ENCODE peak calls at places on chromosomes 3 and 15, in nine cellular contexts. E, K, O, P, U, T, L, W and V are unnamed samples.

GRCh38 chr3:126524429-126524988 is 554 bp downstream of the CHST13 start:
- DNase-seq in U (peak; percentile 86), K (peak; percentile 29), E (no peak), P (no peak), W (no peak), O (no peak), T (peak; percentile 24), L (no peak), V (no peak)

GRCh38 chr15:90611157-90611556 is 81.4 kb downstream of the CRTC3 start:
- DNase-seq in L (no peak), O (peak; percentile 44), T (no peak), K (no peak), P (no peak), W (no peak), U (no peak), E (no peak), V (no peak)

GRCh38 chr15:31399544-31400171 is 73.0 kb downstream of the KLF13 start:
- DNase-seq in W (no peak), K (no peak), P (no peak), U (no peak), O (peak; percentile 60), T (no peak), E (peak; percentile 56), L (no peak), V (no peak)

GRCh38 chr15:40279437-40280141 is 3.3 kb downstream of the ANKRD63 start:
- DNase-seq in W (peak; percentile 95), E (peak; percentile 31), L (peak; percentile 65), U (peak; percentile 91), K (peak; percentile 75), T (peak; percentile 58), O (peak; percentile 85), P (no peak), V (no peak)

GRCh38 chr15:99409097-99409473 is 156.7 kb upstream of the MEF2A start:
- DNase-seq in O (peak; percentile 82), W (peak; percentile 85), U (peak; percentile 70), E (peak; percentile 37), K (no peak), L (peak; percentile 53), T (peak; percentile 67), P (no peak), V (peak; percentile 76)

GRCh38 chr15:61051570-61052031 is 177.5 kb downstream of the RORA start:
- DNase-seq in P (peak; percentile 26), O (peak; percentile 67), L (no peak), U (peak; percentile 61), T (peak; percentile 12), W (peak; percentile 81), E (peak; percentile 82), K (peak; percentile 5), V (no peak)

GRCh38 chr15:49987198-49987785 is 131.7 kb downstream of the ATP8B4 start:
- DNase-seq in W (no peak), K (no peak), L (no peak), O (no peak), P (no peak), E (no peak), U (no peak), T (no peak), V (no peak)

GRCh38 chr3:180265551-180265950 is 228.8 kb upstream of the PEX5L start:
- DNase-seq in P (peak; percentile 45), K (no peak), O (no peak), U (no peak), E (no peak), L (no peak), W (no peak), T (no peak), V (no peak)

GRCh38 chr15:90087454-90088154 is 14.7 kb downstream of the IDH2 start:
- DNase-seq in P (no peak), U (peak; percentile 77), E (no peak), O (no peak), K (no peak), T (no peak), L (no peak), W (peak; percentile 79), V (no peak)

DNA sequence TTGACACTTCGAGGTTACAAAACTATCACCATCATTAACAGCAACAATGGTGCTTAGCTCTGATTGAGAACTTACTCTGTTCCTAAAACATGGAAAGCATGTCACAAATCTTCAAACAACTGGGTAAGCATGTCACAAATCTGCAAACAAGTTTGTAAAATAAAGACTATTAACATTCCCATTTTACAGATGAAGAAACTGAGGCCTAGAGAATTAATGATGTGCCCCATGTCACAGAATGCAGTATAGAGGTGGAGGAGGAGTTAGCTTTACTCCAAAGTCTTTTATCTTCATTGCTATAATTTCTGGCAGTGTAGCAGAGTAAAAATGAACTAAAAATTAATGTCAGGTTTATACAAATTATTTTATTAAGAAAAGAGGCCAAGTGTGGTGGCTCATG is 73.4 kb downstream of the NR2F2 start:
- DNase-seq in T (no peak), P (no peak), K (no peak), O (no peak), U (no peak), E (no peak), W (no peak), L (no peak), V (no peak)
- H3K27me3 ChIP-seq in T (peaks cover 18% of the 10 kb centered on the region), P (peaks cover 28% of the 10 kb centered on the region), K (peaks cover 9% of the 10 kb centered on the region), O (peaks cover 31% of the 10 kb centered on the region), U (peaks cover 25% of the 10 kb centered on the region), E (peaks cover 8% of the 10 kb centered on the region), W (peaks cover 96% of the 10 kb centered on the region), L (peaks cover 8% of the 10 kb centered on the region), V (peaks cover 85% of the 10 kb centered on the region)

GRCh38 chr3:42502429-42503250 is at the start of gene VIPR1:
- DNase-seq in P (no peak), E (peak; percentile 34), U (peak; percentile 92), L (peak; percentile 96), O (peak; percentile 84), K (peak; percentile 53), W (peak; percentile 98), T (peak; percentile 94), V (peak; percentile 84)

GRCh38 chr3:42501681-42502428 is 588 bp upstream of the VIPR1 start:
- DNase-seq in T (peak; percentile 83), K (peak; percentile 29), U (peak; percentile 85), P (no peak), O (peak; percentile 73), L (peak; percentile 63), E (peak; percentile 9), W (peak; percentile 85), V (peak; percentile 52)

GRCh38 chr3:42500909-42501308 is 1.5 kb upstream of the VIPR1 start:
- DNase-seq in L (no peak), K (no peak), O (peak; percentile 17), E (no peak), W (no peak), P (no peak), U (no peak), T (no peak), V (peak; percentile 8)

GRCh38 chr3:42500091-42500490 is 2.4 kb upstream of the VIPR1 start:
- DNase-seq in P (no peak), K (no peak), W (peak; percentile 36), L (no peak), T (no peak), O (peak; percentile 10), E (no peak), U (no peak), V (peak; percentile 21)

DNA sequence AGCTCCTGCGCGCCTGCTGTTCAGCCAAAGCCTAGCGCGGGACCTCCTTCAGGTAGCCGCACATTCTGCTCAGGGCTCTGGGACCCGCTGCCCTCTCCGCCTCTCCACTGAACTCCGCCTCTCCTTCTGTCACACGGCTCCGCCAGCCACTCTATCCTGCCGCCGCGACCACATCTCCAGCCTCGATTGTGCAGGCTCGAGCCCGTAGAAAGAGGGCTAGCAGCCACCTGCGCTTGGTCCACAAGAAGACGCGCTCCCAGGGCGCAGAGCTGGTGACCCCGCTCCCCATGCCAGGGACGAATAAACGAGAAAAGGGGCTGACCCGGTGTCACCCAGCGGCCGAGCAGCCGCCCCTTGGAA is 1.1 kb upstream of the VIPR1 start:
- DNase-seq in P (no peak), O (peak; percentile 50), T (no peak), W (no peak), L (no peak), U (peak; percentile 44), K (no peak), E (no peak), V (peak; percentile 38)
- H3K4me3 ChIP-seq in P (no peak overlapping the region), O (no peak overlapping the region), T (peak overlapping the region; percentile 90), W (peak overlapping the region; percentile 84), L (peak overlapping the region; percentile 70), U (peak overlapping the region; percentile 32), K (no peak overlapping the region), E (peak overlapping the region; percentile 26), V (no peak overlapping the region)

DNA sequence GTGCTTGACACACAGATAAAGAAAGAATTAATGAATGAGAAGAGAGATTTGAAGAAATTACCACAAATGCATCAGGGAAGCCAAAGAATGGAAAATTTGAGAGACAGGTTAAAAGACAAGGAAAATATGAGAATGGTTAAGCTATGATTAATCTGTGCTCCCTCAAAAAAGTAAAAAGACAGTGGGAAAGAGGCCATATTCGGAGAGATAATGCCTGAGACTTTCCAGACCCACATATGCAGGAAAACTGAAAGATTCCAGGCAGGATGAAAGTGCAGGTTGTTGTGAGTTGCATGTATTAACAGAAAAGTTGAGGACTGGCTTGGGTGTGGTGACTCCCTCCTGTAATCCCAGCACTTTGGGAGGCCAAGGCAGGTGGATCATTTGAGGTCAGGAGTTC is 302.3 kb downstream of the UACA start:
- DNase-seq in T (no peak), K (no peak), E (no peak), U (no peak), P (no peak), L (no peak), W (no peak), O (no peak), V (no peak)
- H3K27me3 ChIP-seq in T (no peaks in the 10 kb centered on the region), K (no peaks in the 10 kb centered on the region), E (no peaks in the 10 kb centered on the region), U (no peaks in the 10 kb centered on the region), P (peaks cover 8% of the 10 kb centered on the region), L (no peaks in the 10 kb centered on the region), W (no peaks in the 10 kb centered on the region), O (no peaks in the 10 kb centered on the region), V (no peaks in the 10 kb centered on the region)

DNA sequence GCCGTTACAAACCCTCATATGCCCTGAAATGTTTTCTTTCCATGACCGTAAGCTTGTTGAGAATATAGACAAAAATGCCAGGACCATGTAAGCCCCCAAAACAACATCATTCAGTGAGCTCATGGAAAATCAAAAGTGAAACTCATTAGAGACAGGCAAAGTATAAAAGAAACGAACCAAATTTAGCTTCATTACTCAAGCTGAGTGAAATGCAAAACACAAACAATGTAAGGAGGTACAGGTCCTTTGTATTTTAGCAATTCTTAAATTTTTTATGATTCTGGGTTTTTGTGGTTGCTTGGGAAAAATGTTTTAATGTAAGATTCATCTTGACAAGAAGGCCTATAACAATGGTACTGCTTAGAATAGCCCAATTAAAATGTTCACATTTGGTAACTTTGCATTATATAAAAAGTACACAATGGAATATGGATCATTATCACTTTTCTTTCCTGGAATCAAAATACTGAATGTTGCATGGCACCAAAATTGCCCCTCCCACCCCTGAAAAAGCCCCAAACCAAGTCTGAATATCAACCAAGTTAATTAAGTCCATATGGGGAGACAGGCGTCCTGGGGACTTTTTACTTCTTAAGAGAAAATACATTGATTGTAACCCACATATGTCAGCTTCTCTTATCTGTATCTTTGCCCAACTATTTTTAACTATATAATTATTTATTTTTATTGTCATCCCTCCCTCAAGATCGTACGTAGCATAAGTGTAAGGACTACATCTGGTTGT is 247.7 kb upstream of the CDIN1 start:
- DNase-seq in K (no peak), W (no peak), T (no peak), L (no peak), E (no peak), U (no peak), O (no peak), P (no peak), V (no peak)
- H3K4me3 ChIP-seq in K (no peak overlapping the region), W (no peak overlapping the region), T (no peak overlapping the region), L (no peak overlapping the region), E (no peak overlapping the region), U (no peak overlapping the region), O (no peak overlapping the region), P (peak overlapping the region; percentile 0), V (no peak overlapping the region)

GRCh38 chr15:88113909-88114308 is 142.6 kb downstream of the NTRK3 start:
- DNase-seq in O (no peak), E (no peak), W (no peak), U (no peak), L (no peak), T (no peak), P (no peak), K (no peak), V (no peak)
- H3K27me3 ChIP-seq in O (no peaks in the 10 kb centered on the region), E (no peaks in the 10 kb centered on the region), W (peaks cover 19% of the 10 kb centered on the region), U (no peaks in the 10 kb centered on the region), L (no peaks in the 10 kb centered on the region), T (no peaks in the 10 kb centered on the region), P (peaks cover 3% of the 10 kb centered on the region), K (no peaks in the 10 kb centered on the region), V (peaks cover 17% of the 10 kb centered on the region)